ENCODE peak calls at places on chromosomes 4 and X, in ten cellular contexts. N is EL; Z is HT-29; K is stimulated activated CD8-positive, alpha-beta memory T cell treated with anti-CD3 and anti-CD28 coated beads, Interleukin-12 subunit alpha, Interleukin-12 subunit beta, amount 100 ng/mL, for 4 hours; F is CD8-positive, alpha-beta T cell; P is anterior cingulate cortex; M is pons; L is stimulated activated effector memory CD8-positive, alpha-beta T cell treated with anti-CD3 and anti-CD28 coated beads, Interleukin-12 subunit alpha, Interleukin-12 subunit beta, amount 100 ng/mL, for 72 hours; R is HEK293T; V is stomach. O is an unnamed sample.

GRCh38 chr4:183797041-183797444 is 108.1 kb upstream of the STOX2 start:
- DNase-seq in N (no peak), Z (no peak), K (no peak), F (no peak), P (no peak), M (no peak), L (no peak), R (peak; percentile 20), V (peak; percentile 34), O (no peak)

GRCh38 chrX:44958480-44958879 is 85.5 kb downstream of the KDM6A start:
- DNase-seq in N (no peak), Z (no peak), K (no peak), F (no peak), P (no peak), M (no peak), L (no peak), R (no peak), V (no peak), O (no peak)

GRCh38 chr4:67104145-67104544 is 441.2 kb downstream of the CENPC start:
- DNase-seq in N (no peak), Z (no peak), K (no peak), F (no peak), P (no peak), M (no peak), L (no peak), R (no peak), V (no peak), O (no peak)

GRCh38 chrX:9471571-9471985 is 6.7 kb downstream of the TBL1X start:
- DNase-seq in N (peak; percentile 5), Z (no peak), K (no peak), F (no peak), P (no peak), M (no peak), L (no peak), R (no peak), V (no peak), O (no peak)

GRCh38 chr4:71355045-71355444 is 16.2 kb downstream of the SLC4A4 start:
- DNase-seq in N (no peak), Z (no peak), K (no peak), F (no peak), P (no peak), M (no peak), L (no peak), R (peak; percentile 15), V (no peak), O (no peak)

GRCh38 chrX:132853040-132853439 is 105.4 kb downstream of the HS6ST2 start:
- DNase-seq in N (no peak), Z (no peak), K (no peak), F (no peak), P (no peak), M (no peak), L (no peak), R (no peak), V (no peak), O (no peak)

GRCh38 chr4:138186264-138186663 is 55.9 kb downstream of the SLC7A11 start:
- DNase-seq in N (no peak), Z (no peak), K (no peak), F (no peak), P (no peak), M (no peak), L (no peak), R (no peak), V (no peak), O (no peak)

GRCh38 chrX:10045327-10046000 is 78.3 kb downstream of the CLDN34 start:
- DNase-seq in N (no peak), Z (no peak), K (no peak), F (no peak), P (no peak), M (no peak), L (no peak), R (no peak), V (peak; percentile 48), O (no peak)

GRCh38 chr4:60019180-60019579 is 1180.9 kb upstream of the ADGRL3 start:
- DNase-seq in N (no peak), Z (no peak), K (no peak), F (no peak), P (no peak), M (no peak), L (no peak), R (no peak), V (no peak), O (no peak)

GRCh38 chr4:143071351-143071750 is 113.4 kb upstream of the USP38 start:
- DNase-seq in N (no peak), Z (no peak), K (no peak), F (no peak), P (no peak), M (no peak), L (no peak), R (no peak), V (no peak), O (no peak)

O was measured in natural killer cell.